ENCODE peak calls at places on chromosomes 1 and 21, in six cellular contexts. One of them, this sample, is unnamed.

GRCh38 chr1:90475623-90476022 is 241.5 kb downstream of the BARHL2 start:
- DNase-seq in fibroblast of lung: no peak
- DNase-seq in cardiac fibroblast: peak
- DNase-seq in right lobe of liver: no peak
- DNase-seq in cardiac muscle cell: peak
- DNase-seq in IMR-90: peak
- DNase-seq in this sample: no peak

GRCh38 chr1:31099283-31100063 is 34.0 kb upstream of the PUM1 start:
- DNase-seq in fibroblast of lung: no peak
- DNase-seq in IMR-90: no peak
- DNase-seq in cardiac muscle cell: no peak
- DNase-seq in right lobe of liver: peak
- DNase-seq in cardiac fibroblast: no peak
- DNase-seq in this sample: no peak

GRCh38 chr21:22585558-22585957 is 1587.3 kb downstream of the NCAM2 start:
- DNase-seq in fibroblast of lung: no peak
- DNase-seq in right lobe of liver: no peak
- DNase-seq in cardiac fibroblast: no peak
- DNase-seq in cardiac muscle cell: no peak
- DNase-seq in IMR-90: no peak
- DNase-seq in this sample: no peak

GRCh38 chr1:160795951-160796383 is at the start of gene LY9:
- DNase-seq in IMR-90: no peak
- DNase-seq in right lobe of liver: no peak
- DNase-seq in cardiac fibroblast: no peak
- DNase-seq in fibroblast of lung: no peak
- DNase-seq in cardiac muscle cell: no peak
- DNase-seq in this sample: no peak

GRCh38 chr1:67683736-67684525 is 1.1 kb upstream of the GADD45A start:
- DNase-seq in fibroblast of lung: peak
- DNase-seq in right lobe of liver: no peak
- DNase-seq in cardiac muscle cell: no peak
- DNase-seq in cardiac fibroblast: peak
- DNase-seq in IMR-90: peak
- DNase-seq in this sample: peak

GRCh38 chr1:43619996-43620920 is 29.7 kb upstream of the KDM4A start:
- DNase-seq in cardiac muscle cell: no peak
- DNase-seq in cardiac fibroblast: no peak
- DNase-seq in right lobe of liver: no peak
- DNase-seq in fibroblast of lung: no peak
- DNase-seq in IMR-90: no peak
- DNase-seq in this sample: no peak

GRCh38 chr1:168428063-168428731 is 115.6 kb downstream of the XCL2 start:
- DNase-seq in right lobe of liver: no peak
- DNase-seq in cardiac fibroblast: peak
- DNase-seq in IMR-90: no peak
- DNase-seq in cardiac muscle cell: peak
- DNase-seq in fibroblast of lung: no peak
- DNase-seq in this sample: peak

GRCh38 chr1:175158133-175158532 is 34.4 kb downstream of the KIAA0040 start:
- DNase-seq in IMR-90: no peak
- DNase-seq in right lobe of liver: no peak
- DNase-seq in cardiac fibroblast: peak
- DNase-seq in cardiac muscle cell: no peak
- DNase-seq in fibroblast of lung: no peak
- DNase-seq in this sample: no peak

GRCh38 chr1:4637616-4638346 is 16.6 kb upstream of the AJAP1 start:
- DNase-seq in cardiac muscle cell: no peak
- DNase-seq in fibroblast of lung: no peak
- DNase-seq in right lobe of liver: no peak
- DNase-seq in cardiac fibroblast: no peak
- DNase-seq in IMR-90: no peak
- DNase-seq in this sample: no peak

GRCh38 chr1:202571719-202572339 is 138.4 kb downstream of the SYT2 start:
- DNase-seq in cardiac fibroblast: peak
- DNase-seq in fibroblast of lung: peak
- DNase-seq in cardiac muscle cell: peak
- DNase-seq in right lobe of liver: no peak
- DNase-seq in IMR-90: peak
- DNase-seq in this sample: peak

GRCh38 chr1:207277241-207277640 is 44.2 kb upstream of the CD55 start:
- DNase-seq in IMR-90: no peak
- DNase-seq in right lobe of liver: no peak
- DNase-seq in cardiac fibroblast: no peak
- DNase-seq in cardiac muscle cell: no peak
- DNase-seq in fibroblast of lung: no peak
- DNase-seq in this sample: no peak

GRCh38 chr1:224068458-224068770 is 45.5 kb upstream of the FBXO28 start:
- DNase-seq in cardiac fibroblast: no peak
- DNase-seq in right lobe of liver: no peak
- DNase-seq in fibroblast of lung: no peak
- DNase-seq in cardiac muscle cell: no peak
- DNase-seq in IMR-90: no peak
- DNase-seq in this sample: no peak

GRCh38 chr1:46408356-46409062 is 14.4 kb downstream of the FAAH start:
- DNase-seq in fibroblast of lung: no peak
- DNase-seq in cardiac muscle cell: peak
- DNase-seq in right lobe of liver: no peak
- DNase-seq in cardiac fibroblast: peak
- DNase-seq in IMR-90: peak
- DNase-seq in this sample: no peak

GRCh38 chr1:229105109-229105508 is 165.8 kb upstream of the RAB4A start:
- DNase-seq in right lobe of liver: peak
- DNase-seq in cardiac muscle cell: no peak
- DNase-seq in fibroblast of lung: no peak
- DNase-seq in IMR-90: no peak
- DNase-seq in cardiac fibroblast: no peak
- DNase-seq in this sample: no peak

GRCh38 chr1:153677718-153678518 is 570 bp upstream of the NPR1 start:
- DNase-seq in right lobe of liver: peak
- DNase-seq in cardiac muscle cell: peak
- DNase-seq in cardiac fibroblast: peak
- DNase-seq in fibroblast of lung: peak
- DNase-seq in IMR-90: peak
- DNase-seq in this sample: peak

GRCh38 chr1:8016244-8017241 is 9.6 kb downstream of the ERRFI1 start:
- DNase-seq in IMR-90: no peak
- DNase-seq in cardiac muscle cell: peak
- DNase-seq in cardiac fibroblast: peak
- DNase-seq in right lobe of liver: no peak
- DNase-seq in fibroblast of lung: peak
- DNase-seq in this sample: no peak

GRCh38 chr21:31731112-31731801 is 661 bp downstream of the SCAF4 start:
- DNase-seq in cardiac muscle cell: peak
- DNase-seq in right lobe of liver: peak
- DNase-seq in fibroblast of lung: peak
- DNase-seq in IMR-90: no peak
- DNase-seq in cardiac fibroblast: no peak
- DNase-seq in this sample: no peak

GRCh38 chr1:1431006-1431844 is 4.3 kb upstream of the VWA1 start:
- DNase-seq in fibroblast of lung: no peak
- DNase-seq in IMR-90: no peak
- DNase-seq in cardiac muscle cell: no peak
- DNase-seq in right lobe of liver: peak
- DNase-seq in cardiac fibroblast: no peak
- DNase-seq in this sample: no peak

GRCh38 chr1:8989821-8990220 is 36.4 kb downstream of the SLC2A7 start:
- DNase-seq in right lobe of liver: no peak
- DNase-seq in cardiac muscle cell: no peak
- DNase-seq in cardiac fibroblast: peak
- DNase-seq in fibroblast of lung: no peak
- DNase-seq in IMR-90: no peak
- DNase-seq in this sample: no peak

GRCh38 chr1:43258370-43258769 is 11.4 kb upstream of the TMEM125 start:
- DNase-seq in cardiac muscle cell: no peak
- DNase-seq in cardiac fibroblast: no peak
- DNase-seq in right lobe of liver: peak
- DNase-seq in fibroblast of lung: no peak
- DNase-seq in IMR-90: no peak
- DNase-seq in this sample: no peak

GRCh38 chr21:15552914-15553491 is 176.8 kb upstream of the USP25 start:
- DNase-seq in fibroblast of lung: peak
- DNase-seq in cardiac fibroblast: peak
- DNase-seq in right lobe of liver: no peak
- DNase-seq in IMR-90: peak
- DNase-seq in cardiac muscle cell: peak
- DNase-seq in this sample: peak

GRCh38 chr1:185360714-185361113 is 43.7 kb upstream of the IVNS1ABP start:
- DNase-seq in right lobe of liver: no peak
- DNase-seq in fibroblast of lung: peak
- DNase-seq in cardiac muscle cell: peak
- DNase-seq in cardiac fibroblast: peak
- DNase-seq in IMR-90: peak
- DNase-seq in this sample: peak

DNA sequence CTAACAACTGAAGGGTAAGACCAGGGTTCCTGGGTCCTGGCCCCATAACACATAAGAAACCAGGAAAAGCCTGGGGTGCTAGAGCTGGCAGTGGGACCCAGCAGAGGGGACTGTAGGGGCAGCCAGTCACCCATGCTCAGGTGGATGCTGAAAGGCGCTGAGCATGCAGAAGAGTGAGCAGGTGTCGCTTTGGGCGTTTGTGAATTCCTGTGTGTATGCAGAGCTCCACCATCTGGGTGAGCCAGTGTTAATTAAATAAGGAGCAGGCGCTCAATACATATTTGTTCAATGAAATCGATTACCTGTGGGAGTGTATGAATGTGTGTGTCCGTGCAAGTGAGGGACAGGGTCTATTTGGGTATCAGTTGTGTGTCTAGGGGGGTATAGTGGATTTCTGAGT is 499 bp downstream of the C1QA start:
- DNase-seq in fibroblast of lung: no peak
- DNase-seq in right lobe of liver: no peak
- DNase-seq in cardiac fibroblast: no peak
- DNase-seq in IMR-90: no peak
- DNase-seq in cardiac muscle cell: no peak
- DNase-seq in this sample: no peak
- H3K4me3 ChIP-seq in fibroblast of lung: no peak
- H3K4me3 ChIP-seq in right lobe of liver: no peak
- H3K4me3 ChIP-seq in cardiac fibroblast: no peak
- H3K4me3 ChIP-seq in IMR-90: no peak
- H3K4me3 ChIP-seq in cardiac muscle cell: no peak
- H3K4me3 ChIP-seq in this sample: no peak

GRCh38 chr1:178382372-178382771 is 114.4 kb downstream of the CLEC20A start:
- DNase-seq in cardiac fibroblast: no peak
- DNase-seq in IMR-90: no peak
- DNase-seq in right lobe of liver: no peak
- DNase-seq in cardiac muscle cell: no peak
- DNase-seq in fibroblast of lung: no peak
- DNase-seq in this sample: no peak

GRCh38 chr1:178385662-178386061 is 111.1 kb downstream of the CLEC20A start:
- DNase-seq in fibroblast of lung: no peak
- DNase-seq in cardiac muscle cell: no peak
- DNase-seq in IMR-90: no peak
- DNase-seq in cardiac fibroblast: no peak
- DNase-seq in right lobe of liver: no peak
- DNase-seq in this sample: no peak

GRCh38 chr1:178374016-178374415 is 122.7 kb downstream of the CLEC20A start:
- DNase-seq in IMR-90: no peak
- DNase-seq in cardiac muscle cell: no peak
- DNase-seq in cardiac fibroblast: no peak
- DNase-seq in right lobe of liver: no peak
- DNase-seq in fibroblast of lung: no peak
- DNase-seq in this sample: no peak

GRCh38 chr1:178376008-178376407 is 120.8 kb downstream of the CLEC20A start:
- DNase-seq in cardiac fibroblast: no peak
- DNase-seq in right lobe of liver: no peak
- DNase-seq in IMR-90: no peak
- DNase-seq in cardiac muscle cell: no peak
- DNase-seq in fibroblast of lung: no peak
- DNase-seq in this sample: no peak

GRCh38 chr1:178379807-178380206 is 117.0 kb downstream of the CLEC20A start:
- DNase-seq in cardiac fibroblast: no peak
- DNase-seq in cardiac muscle cell: no peak
- DNase-seq in fibroblast of lung: no peak
- DNase-seq in IMR-90: no peak
- DNase-seq in right lobe of liver: no peak
- DNase-seq in this sample: no peak
- TF ChIP-seq CTCF in cardiac fibroblast: peak
- TF ChIP-seq CTCF in cardiac muscle cell: peak
- TF ChIP-seq CTCF in fibroblast of lung: no peak
- TF ChIP-seq CTCF in IMR-90: no peak
- TF ChIP-seq CTCF in right lobe of liver: no peak
- TF ChIP-seq CTCF in this sample: peak

GRCh38 chr21:42745511-42746239 is 92.3 kb downstream of the PDE9A start:
- DNase-seq in cardiac fibroblast: no peak
- DNase-seq in right lobe of liver: no peak
- DNase-seq in cardiac muscle cell: no peak
- DNase-seq in fibroblast of lung: no peak
- DNase-seq in IMR-90: no peak
- DNase-seq in this sample: no peak
- H3K4me3 ChIP-seq in cardiac fibroblast: no peak
- H3K4me3 ChIP-seq in right lobe of liver: no peak
- H3K4me3 ChIP-seq in cardiac muscle cell: no peak
- H3K4me3 ChIP-seq in fibroblast of lung: no peak
- H3K4me3 ChIP-seq in IMR-90: no peak
- H3K4me3 ChIP-seq in this sample: no peak

GRCh38 chr1:212950243-212951057 is at the start of gene VASH2:
- DNase-seq in fibroblast of lung: peak
- DNase-seq in right lobe of liver: peak
- DNase-seq in cardiac muscle cell: peak
- DNase-seq in cardiac fibroblast: peak
- DNase-seq in IMR-90: peak
- DNase-seq in this sample: peak
- TF ChIP-seq CTCF in fibroblast of lung: no peak
- TF ChIP-seq CTCF in right lobe of liver: no peak
- TF ChIP-seq CTCF in cardiac muscle cell: no peak
- TF ChIP-seq CTCF in cardiac fibroblast: no peak
- TF ChIP-seq CTCF in IMR-90: no peak
- TF ChIP-seq CTCF in this sample: peak

This sample was measured in fibroblast of pulmonary artery.